ENCODE peak calls at places on chromosomes 11 and 22, in nine cellular contexts. One of them, this sample, is unnamed.

GRCh38 chr11:848380-848931 is 5.8 kb downstream of the TSPAN4 start:
- DNase-seq in body of pancreas: no peak
- DNase-seq in endothelial cell of umbilical vein: peak
- DNase-seq in uterus: no peak
- DNase-seq in heart left ventricle: no peak
- DNase-seq in H1: peak
- DNase-seq in IMR-90: no peak
- DNase-seq in ovary: peak
- DNase-seq in stomach: peak
- DNase-seq in this sample: peak

GRCh38 chr11:42338056-42338455 is 878.6 kb upstream of the LRRC4C start:
- DNase-seq in body of pancreas: no peak
- DNase-seq in endothelial cell of umbilical vein: no peak
- DNase-seq in uterus: no peak
- DNase-seq in heart left ventricle: no peak
- DNase-seq in H1: no peak
- DNase-seq in IMR-90: no peak
- DNase-seq in ovary: no peak
- DNase-seq in stomach: no peak
- DNase-seq in this sample: no peak

GRCh38 chr11:27218498-27219038 is 144.4 kb downstream of the CCDC34 start:
- DNase-seq in body of pancreas: no peak
- DNase-seq in endothelial cell of umbilical vein: no peak
- DNase-seq in uterus: no peak
- DNase-seq in heart left ventricle: no peak
- DNase-seq in H1: peak
- DNase-seq in IMR-90: peak
- DNase-seq in ovary: no peak
- DNase-seq in stomach: no peak
- DNase-seq in this sample: no peak

GRCh38 chr11:3616721-3617460 is 24.9 kb downstream of the ART5 start:
- DNase-seq in body of pancreas: no peak
- DNase-seq in endothelial cell of umbilical vein: no peak
- DNase-seq in uterus: no peak
- DNase-seq in heart left ventricle: no peak
- DNase-seq in H1: no peak
- DNase-seq in IMR-90: peak
- DNase-seq in ovary: no peak
- DNase-seq in stomach: no peak
- DNase-seq in this sample: no peak

GRCh38 chr22:19086417-19086816 is 35.8 kb downstream of the DGCR2 start:
- DNase-seq in body of pancreas: no peak
- DNase-seq in endothelial cell of umbilical vein: no peak
- DNase-seq in uterus: no peak
- DNase-seq in heart left ventricle: no peak
- DNase-seq in H1: no peak
- DNase-seq in IMR-90: no peak
- DNase-seq in ovary: no peak
- DNase-seq in stomach: no peak
- DNase-seq in this sample: no peak

GRCh38 chr11:441043-441417 is 781 bp downstream of the ANO9 start:
- DNase-seq in body of pancreas: no peak
- DNase-seq in endothelial cell of umbilical vein: no peak
- DNase-seq in uterus: no peak
- DNase-seq in heart left ventricle: peak
- DNase-seq in H1: no peak
- DNase-seq in IMR-90: no peak
- DNase-seq in ovary: no peak
- DNase-seq in stomach: no peak
- DNase-seq in this sample: no peak

GRCh38 chr11:76861490-76861953 is 804 bp downstream of the ACER3 start:
- DNase-seq in body of pancreas: no peak
- DNase-seq in endothelial cell of umbilical vein: peak
- DNase-seq in uterus: no peak
- DNase-seq in heart left ventricle: no peak
- DNase-seq in H1: peak
- DNase-seq in IMR-90: no peak
- DNase-seq in ovary: no peak
- DNase-seq in stomach: no peak
- DNase-seq in this sample: peak

GRCh38 chr11:116072133-116072532 is 567.9 kb upstream of the CADM1 start:
- DNase-seq in body of pancreas: no peak
- DNase-seq in endothelial cell of umbilical vein: no peak
- DNase-seq in uterus: no peak
- DNase-seq in heart left ventricle: no peak
- DNase-seq in H1: no peak
- DNase-seq in IMR-90: no peak
- DNase-seq in ovary: no peak
- DNase-seq in stomach: no peak
- DNase-seq in this sample: no peak

GRCh38 chr22:47901911-47902310 is 1139.5 kb downstream of the TBC1D22A start:
- DNase-seq in body of pancreas: no peak
- DNase-seq in endothelial cell of umbilical vein: no peak
- DNase-seq in uterus: no peak
- DNase-seq in heart left ventricle: no peak
- DNase-seq in H1: no peak
- DNase-seq in IMR-90: no peak
- DNase-seq in ovary: no peak
- DNase-seq in stomach: no peak
- DNase-seq in this sample: no peak

GRCh38 chr11:96307748-96308133 is 35.3 kb downstream of the MAML2 start:
- DNase-seq in body of pancreas: no peak
- DNase-seq in endothelial cell of umbilical vein: peak
- DNase-seq in uterus: no peak
- DNase-seq in heart left ventricle: no peak
- DNase-seq in H1: no peak
- DNase-seq in IMR-90: peak
- DNase-seq in ovary: no peak
- DNase-seq in stomach: no peak
- DNase-seq in this sample: no peak

GRCh38 chr11:91624021-91624420 is 600.6 kb upstream of the FAT3 start:
- DNase-seq in body of pancreas: no peak
- DNase-seq in endothelial cell of umbilical vein: no peak
- DNase-seq in uterus: no peak
- DNase-seq in heart left ventricle: no peak
- DNase-seq in H1: no peak
- DNase-seq in IMR-90: no peak
- DNase-seq in ovary: no peak
- DNase-seq in stomach: no peak
- DNase-seq in this sample: no peak

GRCh38 chr22:39242389-39242808 is 2.4 kb downstream of the PDGFB start:
- DNase-seq in body of pancreas: no peak
- DNase-seq in endothelial cell of umbilical vein: no peak
- DNase-seq in uterus: no peak
- DNase-seq in heart left ventricle: peak
- DNase-seq in H1: peak
- DNase-seq in IMR-90: no peak
- DNase-seq in ovary: no peak
- DNase-seq in stomach: no peak
- DNase-seq in this sample: no peak

GRCh38 chr22:39240841-39241631 is 3.7 kb downstream of the PDGFB start:
- DNase-seq in body of pancreas: peak
- DNase-seq in endothelial cell of umbilical vein: peak
- DNase-seq in uterus: no peak
- DNase-seq in heart left ventricle: peak
- DNase-seq in H1: peak
- DNase-seq in IMR-90: no peak
- DNase-seq in ovary: no peak
- DNase-seq in stomach: peak
- DNase-seq in this sample: peak

GRCh38 chr22:39243443-39244072 is 1.2 kb downstream of the PDGFB start:
- DNase-seq in body of pancreas: peak
- DNase-seq in endothelial cell of umbilical vein: no peak
- DNase-seq in uterus: no peak
- DNase-seq in heart left ventricle: peak
- DNase-seq in H1: peak
- DNase-seq in IMR-90: no peak
- DNase-seq in ovary: no peak
- DNase-seq in stomach: no peak
- DNase-seq in this sample: no peak

GRCh38 chr22:39242809-39243442 is 1.9 kb downstream of the PDGFB start:
- DNase-seq in body of pancreas: peak
- DNase-seq in endothelial cell of umbilical vein: no peak
- DNase-seq in uterus: no peak
- DNase-seq in heart left ventricle: no peak
- DNase-seq in H1: peak
- DNase-seq in IMR-90: no peak
- DNase-seq in ovary: no peak
- DNase-seq in stomach: peak
- DNase-seq in this sample: no peak

DNA sequence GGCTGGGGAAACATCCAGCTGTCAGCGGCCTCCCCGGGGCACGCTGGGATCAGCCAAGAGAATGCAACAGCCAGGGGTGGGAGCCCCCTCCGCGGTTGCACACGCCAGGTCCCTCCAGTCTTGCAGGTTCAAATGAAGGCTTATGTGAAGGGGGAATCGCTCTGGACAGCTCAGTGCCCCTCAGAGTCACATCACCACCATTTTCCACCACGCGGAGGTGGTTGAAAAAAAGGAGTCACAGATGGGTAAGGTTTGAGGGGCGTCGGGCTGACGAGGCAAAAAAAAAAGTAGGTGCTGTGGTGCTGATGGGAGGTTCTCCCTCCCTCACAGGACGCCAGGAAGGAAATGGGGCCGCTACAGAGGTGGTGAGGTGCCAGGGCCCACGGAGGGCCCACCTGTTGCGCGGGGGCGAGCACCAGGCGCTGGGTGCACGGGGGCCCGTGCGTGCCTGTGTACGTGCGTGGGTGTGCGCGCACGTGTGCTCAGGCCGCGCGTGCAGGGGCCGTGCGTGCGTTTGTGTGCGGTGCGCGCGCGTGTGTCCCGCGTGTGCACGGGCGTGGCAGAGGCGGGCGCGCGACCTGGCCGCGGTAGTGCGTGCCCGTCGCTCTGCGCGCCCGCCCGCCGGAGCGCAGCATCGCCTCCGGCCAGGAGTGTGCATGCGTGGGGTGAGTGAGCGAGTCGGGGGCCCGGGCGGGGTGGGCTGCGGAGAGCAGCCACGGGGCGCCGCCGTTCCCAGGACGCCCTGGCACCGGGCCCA is 3.0 kb downstream of the PDGFB start:
- DNase-seq in body of pancreas: no peak
- DNase-seq in endothelial cell of umbilical vein: no peak
- DNase-seq in uterus: no peak
- DNase-seq in heart left ventricle: no peak
- DNase-seq in H1: no peak
- DNase-seq in IMR-90: no peak
- DNase-seq in ovary: no peak
- DNase-seq in stomach: no peak
- DNase-seq in this sample: no peak
- TF ChIP-seq POLR2A in body of pancreas: no peak
- TF ChIP-seq POLR2A in endothelial cell of umbilical vein: peak
- TF ChIP-seq POLR2A in uterus: no peak
- TF ChIP-seq POLR2A in heart left ventricle: no peak
- TF ChIP-seq POLR2A in H1: no peak
- TF ChIP-seq POLR2A in IMR-90: no peak
- TF ChIP-seq POLR2A in ovary: no peak
- TF ChIP-seq POLR2A in stomach: no peak
- TF ChIP-seq POLR2A in this sample: no peak

DNA sequence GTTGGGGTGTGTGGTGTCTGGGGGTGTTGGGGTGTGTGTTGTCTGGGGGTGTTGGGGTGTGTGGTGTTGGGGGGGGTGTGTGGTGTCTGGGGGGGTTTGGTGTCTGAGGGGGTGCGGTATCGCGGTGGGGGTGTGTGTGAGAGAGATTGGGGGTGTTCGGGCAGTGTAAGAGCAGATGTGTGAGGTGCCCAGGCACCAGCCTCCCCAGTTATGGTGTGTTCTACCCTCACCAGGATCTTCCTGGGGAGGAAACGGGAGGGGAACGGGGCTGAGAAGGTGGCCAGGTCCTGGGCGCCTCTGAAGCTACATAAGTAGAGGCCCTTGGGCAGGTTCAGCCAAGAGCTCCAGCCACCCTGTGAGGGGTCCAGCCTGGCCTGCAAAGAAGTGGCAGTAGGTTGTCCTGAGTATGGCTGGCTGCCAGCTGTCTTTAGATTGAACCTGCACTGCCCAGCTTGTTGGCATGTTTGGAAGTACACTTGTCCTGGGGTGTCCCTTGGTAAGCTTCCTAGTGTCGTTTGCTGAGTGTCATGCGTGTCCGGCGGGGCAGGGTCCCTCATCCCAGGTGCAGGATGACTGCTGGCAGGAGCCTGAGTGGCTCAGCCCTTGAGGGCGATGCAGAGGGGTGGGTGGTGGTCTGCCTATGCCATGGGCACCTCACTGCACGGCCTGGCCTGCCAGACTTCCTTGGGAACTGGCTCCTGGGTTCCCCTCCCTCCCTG is 6.5 kb upstream of the TRMT2A start:
- DNase-seq in body of pancreas: no peak
- DNase-seq in endothelial cell of umbilical vein: no peak
- DNase-seq in uterus: no peak
- DNase-seq in heart left ventricle: no peak
- DNase-seq in H1: no peak
- DNase-seq in IMR-90: no peak
- DNase-seq in ovary: no peak
- DNase-seq in stomach: no peak
- DNase-seq in this sample: no peak
- TF ChIP-seq POLR2A in body of pancreas: no peak
- TF ChIP-seq POLR2A in endothelial cell of umbilical vein: no peak
- TF ChIP-seq POLR2A in uterus: no peak
- TF ChIP-seq POLR2A in heart left ventricle: no peak
- TF ChIP-seq POLR2A in H1: peak
- TF ChIP-seq POLR2A in IMR-90: no peak
- TF ChIP-seq POLR2A in ovary: no peak
- TF ChIP-seq POLR2A in stomach: no peak
- TF ChIP-seq POLR2A in this sample: no peak

DNA sequence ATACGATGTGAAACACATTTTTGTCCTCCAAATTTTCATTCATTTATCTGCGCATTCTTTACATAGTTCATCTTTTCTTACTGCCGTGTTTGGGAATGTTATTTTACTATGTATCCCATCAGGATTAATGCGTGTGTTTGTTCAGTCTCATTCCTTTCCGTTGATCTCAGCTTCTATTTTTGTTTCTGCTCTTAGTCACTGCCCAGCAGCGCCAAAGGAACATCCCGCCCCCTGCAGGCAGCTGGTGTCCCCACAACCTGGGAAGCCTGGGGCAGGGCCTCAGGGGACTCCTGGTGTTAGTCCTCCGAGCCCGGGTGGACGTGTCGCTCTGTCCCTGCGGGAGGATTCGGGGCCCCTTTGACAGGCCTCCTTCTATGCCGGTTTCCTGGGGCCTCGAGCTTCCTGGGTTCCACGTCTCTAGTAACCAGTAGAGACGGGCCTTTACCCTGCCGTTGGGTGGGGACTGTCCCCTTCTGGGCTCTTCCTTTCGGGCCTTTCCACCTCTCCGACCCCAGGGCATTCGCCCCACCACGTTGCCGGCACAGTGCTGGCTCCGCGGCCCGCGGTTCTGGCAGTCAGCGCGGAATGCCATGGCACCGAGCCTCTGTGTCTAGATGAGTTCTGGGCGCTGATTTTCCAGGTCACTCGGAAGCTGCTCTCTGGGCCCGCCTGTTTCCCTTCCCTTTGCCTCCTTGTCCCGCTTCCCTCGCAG is 39.8 kb downstream of the WEE1 start:
- DNase-seq in body of pancreas: peak
- DNase-seq in endothelial cell of umbilical vein: peak
- DNase-seq in uterus: peak
- DNase-seq in heart left ventricle: peak
- DNase-seq in H1: peak
- DNase-seq in IMR-90: peak
- DNase-seq in ovary: peak
- DNase-seq in stomach: peak
- DNase-seq in this sample: peak
- TF ChIP-seq POLR2A in body of pancreas: peak
- TF ChIP-seq POLR2A in endothelial cell of umbilical vein: no peak
- TF ChIP-seq POLR2A in uterus: peak
- TF ChIP-seq POLR2A in heart left ventricle: peak
- TF ChIP-seq POLR2A in H1: peak
- TF ChIP-seq POLR2A in IMR-90: peak
- TF ChIP-seq POLR2A in ovary: peak
- TF ChIP-seq POLR2A in stomach: no peak
- TF ChIP-seq POLR2A in this sample: peak

GRCh38 chr11:86672007-86672621 is at the start of gene ME3:
- DNase-seq in body of pancreas: peak
- DNase-seq in endothelial cell of umbilical vein: peak
- DNase-seq in uterus: peak
- DNase-seq in heart left ventricle: peak
- DNase-seq in H1: peak
- DNase-seq in IMR-90: peak
- DNase-seq in ovary: peak
- DNase-seq in stomach: peak
- DNase-seq in this sample: peak
- TF ChIP-seq POLR2A in body of pancreas: peak
- TF ChIP-seq POLR2A in endothelial cell of umbilical vein: peak
- TF ChIP-seq POLR2A in uterus: no peak
- TF ChIP-seq POLR2A in heart left ventricle: peak
- TF ChIP-seq POLR2A in H1: no peak
- TF ChIP-seq POLR2A in IMR-90: no peak
- TF ChIP-seq POLR2A in ovary: no peak
- TF ChIP-seq POLR2A in stomach: no peak
- TF ChIP-seq POLR2A in this sample: no peak